ENCODE peak calls at places on chromosomes 1 and 21, in ten cellular contexts. V, C, B, D, Q, F, P, U, R and Y are unnamed samples.
A peak's percentile ranks its signal among the peaks of the same experiment; 100 is the strongest.

GRCh38 chr1:17998889-17999288 is 108.7 kb upstream of the IGSF21 start:
- DNase-seq in F (no peak), V (no peak), D (no peak), B (no peak), R (no peak), Q (no peak), C (no peak), U (no peak), P (no peak), Y (no peak)

GRCh38 chr1:10755977-10756521 is 40.4 kb downstream of the CASZ1 start:
- DNase-seq in Q (peak; percentile 90), B (peak; percentile 89), V (peak; percentile 23), F (peak; percentile 74), P (peak; percentile 83), C (peak; percentile 74), D (peak; percentile 11), R (peak; percentile 90), U (no peak), Y (peak; percentile 27)

GRCh38 chr21:28714795-28715464 is 277.7 kb downstream of the LTN1 start:
- DNase-seq in P (no peak), F (no peak), V (no peak), R (no peak), Q (no peak), U (no peak), D (no peak), C (no peak), B (no peak), Y (no peak)

GRCh38 chr1:211036701-211037494 is 97.0 kb downstream of the KCNH1 start:
- DNase-seq in V (peak; percentile 12), F (no peak), R (no peak), B (no peak), Q (no peak), C (no peak), P (no peak), D (no peak), U (peak; percentile 64), Y (no peak)

GRCh38 chr1:58594556-58594955 is 17.5 kb upstream of the TACSTD2 start:
- DNase-seq in V (no peak), D (no peak), B (no peak), U (no peak), C (no peak), Q (no peak), R (no peak), F (no peak), P (no peak), Y (no peak)

GRCh38 chr1:109388208-109388711 is 9.5 kb downstream of the SORT1 start:
- DNase-seq in Q (no peak), F (no peak), U (no peak), D (no peak), R (no peak), C (no peak), B (no peak), V (no peak), P (no peak), Y (no peak)

GRCh38 chr1:186872356-186872755 is 43.6 kb downstream of the PLA2G4A start:
- DNase-seq in V (no peak), R (no peak), P (no peak), B (no peak), D (no peak), F (no peak), U (no peak), Q (no peak), C (no peak), Y (no peak)

GRCh38 chr1:16191309-16191708 is 21.1 kb downstream of the ARHGEF19 start:
- DNase-seq in C (no peak), B (no peak), V (no peak), D (no peak), P (no peak), F (no peak), U (no peak), Q (no peak), R (no peak), Y (peak; percentile 91)

GRCh38 chr1:29981586-29982239 is 741.7 kb downstream of the MATN1 start:
- DNase-seq in P (no peak), U (no peak), V (no peak), B (no peak), C (no peak), Q (no peak), D (no peak), R (no peak), F (no peak), Y (no peak)

GRCh38 chr1:24795236-24795635 is 50.0 kb downstream of the CLIC4 start:
- DNase-seq in Q (no peak), U (no peak), B (no peak), R (no peak), C (no peak), D (no peak), F (no peak), V (no peak), P (no peak), Y (no peak)

GRCh38 chr1:231147896-231148295 is 14.0 kb upstream of the TRIM67 start:
- DNase-seq in B (no peak), Q (no peak), C (no peak), V (no peak), D (no peak), U (no peak), P (no peak), F (no peak), R (no peak), Y (no peak)

GRCh38 chr1:36115200-36115669 is 9.8 kb downstream of the COL8A2 start:
- DNase-seq in C (no peak), V (no peak), D (no peak), P (no peak), F (no peak), B (no peak), U (no peak), R (no peak), Q (no peak), Y (no peak)

GRCh38 chr1:36114371-36114770 is 10.7 kb downstream of the COL8A2 start:
- DNase-seq in U (no peak), V (no peak), Q (no peak), F (no peak), C (no peak), P (no peak), B (no peak), R (no peak), D (no peak), Y (no peak)

GRCh38 chr1:36116906-36117305 is 8.1 kb downstream of the COL8A2 start:
- DNase-seq in V (no peak), U (no peak), P (no peak), B (no peak), R (no peak), F (no peak), Q (no peak), C (no peak), D (no peak), Y (no peak)

GRCh38 chr1:36118396-36118795 is 6.6 kb downstream of the COL8A2 start:
- DNase-seq in R (no peak), F (no peak), C (no peak), P (no peak), B (no peak), U (no peak), Q (no peak), D (no peak), V (no peak), Y (no peak)

DNA sequence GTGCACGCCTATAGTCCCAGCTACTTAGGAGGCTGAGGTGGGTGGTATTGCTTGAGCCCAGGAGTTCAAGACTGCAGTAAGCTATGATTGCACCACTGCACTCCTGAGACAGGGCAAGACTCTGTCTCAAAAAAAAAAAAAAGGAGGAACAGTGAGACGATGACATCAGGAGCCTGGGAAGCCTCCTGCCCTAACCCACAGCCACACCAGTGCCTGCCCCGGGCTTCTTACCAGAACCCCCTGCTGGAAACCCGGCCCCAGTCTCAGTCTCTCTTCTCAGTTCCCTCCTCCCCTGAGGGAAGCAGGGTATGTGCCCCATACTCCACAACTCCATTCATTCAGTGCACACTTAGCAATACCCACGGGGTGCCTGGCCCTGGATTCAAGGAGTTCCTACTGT is 9.1 kb downstream of the COL8A2 start:
- DNase-seq in C (no peak), R (no peak), U (no peak), Q (no peak), F (no peak), B (no peak), D (no peak), P (no peak), V (no peak), Y (no peak)
- TF ChIP-seq POLR2A in C (no peak), R (no peak), U (no peak), Q (no peak), F (no peak), B (no peak), D (no peak), P (no peak), V (no peak), Y (no peak)

GRCh38 chr1:234553241-234554156 is 56.5 kb downstream of the IRF2BP2 start:
- DNase-seq in Q (no peak), B (peak; percentile 44), D (peak; percentile 45), F (peak; percentile 36), P (peak; percentile 57), R (no peak), V (peak; percentile 44), C (no peak), U (no peak), Y (no peak)
- H3K27ac ChIP-seq in Q (peak overlapping the region; percentile 43), B (no peak overlapping the region), D (no peak overlapping the region), F (peak overlapping the region; percentile 77), P (peak overlapping the region; percentile 74), R (no peak overlapping the region), V (no peak overlapping the region), C (peak overlapping the region; percentile 80), U (no peak overlapping the region), Y (no peak overlapping the region)

DNA sequence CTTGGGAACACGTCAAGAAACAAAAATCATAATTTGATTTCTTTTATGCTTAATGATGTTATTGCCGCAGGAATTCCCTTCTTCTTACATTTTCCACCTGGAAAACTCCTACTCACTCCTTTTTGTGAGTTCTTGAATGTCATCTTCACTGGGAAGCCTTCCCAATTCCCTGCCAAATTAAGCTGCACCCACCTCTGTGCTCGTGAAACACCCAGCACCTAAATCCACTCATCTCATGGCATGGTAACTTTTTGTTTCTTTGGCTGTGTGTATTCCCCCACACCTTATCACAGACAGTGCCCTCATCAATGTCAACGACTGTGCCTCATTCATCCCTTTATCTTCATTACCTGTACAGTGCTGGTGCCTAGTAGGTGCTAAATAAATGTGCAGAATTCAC is 45.6 kb downstream of the ASTN1 start:
- DNase-seq in D (no peak), R (no peak), B (no peak), C (no peak), P (no peak), Q (no peak), V (no peak), U (no peak), F (no peak), Y (no peak)
- H3K4me1 ChIP-seq in D (no peaks in the 10 kb centered on the region), R (no peaks in the 10 kb centered on the region), B (no peaks in the 10 kb centered on the region), C (no peaks in the 10 kb centered on the region), P (no peaks in the 10 kb centered on the region), Q (no peaks in the 10 kb centered on the region), V (no peaks in the 10 kb centered on the region), U (no peaks in the 10 kb centered on the region), F (no peaks in the 10 kb centered on the region), Y (no peaks in the 10 kb centered on the region)

DNA sequence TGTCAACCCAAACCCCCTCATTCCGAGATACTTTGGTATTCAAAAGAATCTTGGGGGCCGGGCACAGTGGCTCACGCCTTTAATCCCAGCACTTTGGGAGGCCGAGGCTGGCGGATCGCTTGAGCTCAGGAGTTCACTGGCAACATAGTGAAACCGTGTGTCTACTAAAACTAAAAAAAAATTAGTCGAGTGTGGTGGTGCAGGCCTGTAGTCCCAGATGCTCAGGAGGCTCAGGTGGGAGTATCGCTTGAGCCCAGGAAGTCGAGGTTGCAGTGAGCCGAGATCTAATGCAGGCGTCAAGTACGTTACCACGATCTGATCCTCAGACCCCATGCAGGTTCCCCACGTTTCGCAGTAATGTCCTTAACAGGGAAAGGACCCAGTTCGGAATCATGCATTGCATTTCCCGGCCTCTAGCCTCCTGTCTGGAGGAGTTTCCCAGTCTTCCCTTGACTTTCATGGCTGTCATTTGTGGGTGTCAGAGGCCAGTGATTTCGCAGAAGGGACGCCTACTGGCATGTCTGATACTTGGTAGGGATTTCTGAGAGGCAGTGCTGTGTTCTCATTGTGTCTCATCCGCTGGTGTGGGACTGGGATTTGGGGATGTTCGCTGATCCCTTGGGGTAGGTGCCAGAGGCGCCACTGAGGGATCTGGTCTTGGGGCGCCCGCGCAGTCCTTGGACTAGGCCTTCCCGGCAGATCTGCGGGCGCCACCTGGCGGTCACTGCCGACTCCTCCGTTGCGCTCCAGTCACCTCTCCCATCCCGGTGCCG is 39.3 kb upstream of the HMGN1 start:
- DNase-seq in P (peak; percentile 94), R (peak; percentile 99), D (peak; percentile 70), B (peak; percentile 94), F (peak; percentile 89), Q (peak; percentile 94), V (peak; percentile 91), C (peak; percentile 91), U (peak; percentile 64), Y (peak; percentile 89)
- TF ChIP-seq POLR2A in P (no peak), R (no peak), D (no peak), B (no peak), F (no peak), Q (no peak), V (no peak), C (no peak), U (no peak), Y (no peak)